ENCODE peak calls at places on chromosomes 16 and 17, in ten cellular contexts. O is T-helper 9 cell; G is uterus; M is T-cell; U is activated CD4-positive, CD25-positive, alpha-beta regulatory T cell treated with anti-CD3 and anti-CD28 coated beads, Interleukin-2, amount 50 U/mL, for 16 hours; R is fibroblast of lung; T is HEK293T; W is iris pigment epithelial cell; H is NCI-H1105 treated with DMSO at 0.1 percent for 48 hours; P is iPS-NIHi11. B is an unnamed sample.

GRCh38 chr17:45364531-45365390 is 47.9 kb upstream of the MAP3K14 start:
- DNase-seq in P (peak), W (peak), U (no peak), T (peak), M (no peak), R (no peak), G (no peak), H (no peak), O (no peak), B (no peak)

GRCh38 chr17:1402268-1402598 is 2.2 kb upstream of the YWHAE start:
- DNase-seq in W (no peak), G (no peak), R (no peak), M (no peak), O (no peak), P (no peak), T (no peak), H (no peak), U (no peak), B (no peak)

GRCh38 chr16:63312343-63312742 is 1276.1 kb upstream of the CDH8 start:
- DNase-seq in O (no peak), H (no peak), M (no peak), W (no peak), P (no peak), U (no peak), R (no peak), T (no peak), G (no peak), B (no peak)

GRCh38 chr17:3003401-3004149 is 59.8 kb downstream of the OR1D5 start:
- DNase-seq in H (no peak), G (peak), W (no peak), O (no peak), T (no peak), P (no peak), R (no peak), U (no peak), M (no peak), B (no peak)

GRCh38 chr16:720507-720989 is 398 bp upstream of the ANTKMT start:
- DNase-seq in T (no peak), R (peak), G (peak), M (no peak), W (peak), H (no peak), U (no peak), P (no peak), O (no peak), B (no peak)

GRCh38 chr16:2026461-2027023 is at the start of gene NHERF2:
- DNase-seq in G (peak), R (no peak), T (peak), M (no peak), P (peak), U (no peak), O (peak), H (no peak), W (no peak), B (no peak)

GRCh38 chr17:82922646-82923045 is 82.8 kb upstream of the ZNF750 start:
- DNase-seq in G (no peak), M (no peak), U (no peak), T (no peak), H (no peak), P (no peak), R (no peak), O (no peak), W (no peak), B (no peak)

GRCh38 chr17:81646869-81647600 is 9.3 kb downstream of the PDE6G start:
- DNase-seq in W (no peak), G (no peak), H (no peak), R (no peak), U (no peak), P (peak), M (no peak), T (no peak), O (no peak), B (no peak)

GRCh38 chr17:18129041-18129502 is 20.5 kb downstream of the MYO15A start:
- DNase-seq in P (peak), G (no peak), U (no peak), H (no peak), R (peak), W (peak), M (no peak), O (no peak), T (no peak), B (no peak)

GRCh38 chr17:69607162-69607834 is 192.8 kb downstream of the MAP2K6 start:
- DNase-seq in H (peak), T (peak), W (peak), G (peak), O (no peak), M (no peak), U (no peak), R (peak), P (peak), B (peak)

GRCh38 chr17:56978441-56979090 is 635 bp downstream of the SCPEP1 start:
- DNase-seq in R (no peak), G (no peak), W (no peak), H (peak), T (no peak), P (no peak), M (no peak), U (no peak), O (no peak), B (no peak)

GRCh38 chr16:79801550-79802090 is 201.1 kb upstream of the MAF start:
- DNase-seq in U (no peak), P (no peak), G (no peak), M (no peak), W (no peak), T (no peak), H (no peak), O (no peak), R (peak), B (no peak)

B was measured in stimulated activated effector memory CD8-positive, alpha-beta T cell treated with anti-CD3 and anti-CD28 coated beads, Interleukin-12 subunit alpha, Interleukin-12 subunit beta, amount 100 ng/mL, for 72 hours.